ENCODE peak calls at places on chromosome X, in five cellular contexts. L is DMS153, S is endothelial cell, Q is tibial nerve, F is GM23338. Z is an unnamed sample.

GRCh38 chrX:43644124-43644701 is 11.9 kb upstream of the MAOA start:
- DNase-seq in L (no peak), S (no peak), Q (no peak), F (no peak), Z (no peak)

GRCh38 chrX:12955882-12956703 is 18.8 kb upstream of the TMSB4X start:
- DNase-seq in L (peak), S (no peak), Q (peak), F (no peak), Z (peak)

GRCh38 chrX:20522420-20522819 is 255.7 kb upstream of the RPS6KA3 start:
- DNase-seq in L (no peak), S (no peak), Q (no peak), F (no peak), Z (no peak)

GRCh38 chrX:39759526-39760224 is 338.1 kb downstream of the BCOR start:
- DNase-seq in L (no peak), S (peak), Q (peak), F (no peak), Z (peak)

GRCh38 chrX:101357166-101357795 is 8.7 kb upstream of the TIMM8A start:
- DNase-seq in L (no peak), S (no peak), Q (no peak), F (peak), Z (no peak)

GRCh38 chrX:22088326-22088725 is 56.2 kb downstream of the PHEX start:
- DNase-seq in L (no peak), S (no peak), Q (no peak), F (no peak), Z (no peak)

GRCh38 chrX:109679820-109680219 is 53.2 kb downstream of the ACSL4 start:
- DNase-seq in L (no peak), S (no peak), Q (no peak), F (no peak), Z (no peak)

GRCh38 chrX:55187281-55187680 is 32.9 kb upstream of the PAGE5 start:
- DNase-seq in L (no peak), S (no peak), Q (no peak), F (no peak), Z (no peak)

GRCh38 chrX:153727108-153727931 is 2.7 kb downstream of the ABCD1 start:
- DNase-seq in L (peak), S (no peak), Q (peak), F (no peak), Z (no peak)

GRCh38 chrX:8726031-8726652 is 5.8 kb downstream of the ANOS1 start:
- DNase-seq in L (peak), S (no peak), Q (no peak), F (peak), Z (no peak)

GRCh38 chrX:11329016-11329415 is 35.8 kb downstream of the AMELX start:
- DNase-seq in L (no peak), S (no peak), Q (no peak), F (no peak), Z (no peak)

GRCh38 chrX:9835585-9836210 is 49.5 kb downstream of the SHROOM2 start:
- DNase-seq in L (no peak), S (no peak), Q (no peak), F (no peak), Z (no peak)